ENCODE peak calls at places on chromosomes 1 and 21, in six cellular contexts. I is CD8-positive, alpha-beta T cell; W is colonic mucosa; R is HCT116; G is ovary; X is PC-3. O is an unnamed sample.

GRCh38 chr1:28518745-28519341 is 13.0 kb downstream of the RCC1 start:
- DNase-seq in I (no peak), W (peak; percentile 45), R (no peak), G (no peak), X (peak; percentile 48), O (no peak)

GRCh38 chr1:218266356-218266755 is 18.7 kb upstream of the RRP15 start:
- DNase-seq in I (no peak), W (no peak), R (no peak), G (no peak), X (peak; percentile 53), O (peak; percentile 10)

GRCh38 chr1:228393268-228393699 is 13.4 kb downstream of the TRIM11 start:
- DNase-seq in I (no peak), W (no peak), R (no peak), G (no peak), X (peak; percentile 50), O (peak; percentile 80)

GRCh38 chr21:44267655-44268142 is 6.0 kb upstream of the DNMT3L start:
- DNase-seq in I (no peak), W (no peak), R (no peak), G (no peak), X (peak; percentile 6), O (no peak)

GRCh38 chr1:228837817-228838716 is 102.8 kb downstream of the RHOU start:
- DNase-seq in I (no peak), W (peak; percentile 81), R (peak; percentile 81), G (peak; percentile 77), X (peak; percentile 99), O (peak; percentile 49)

GRCh38 chr1:150415800-150416199 is 51.9 kb downstream of the RPRD2 start:
- DNase-seq in I (no peak), W (no peak), R (no peak), G (no peak), X (no peak), O (no peak)

GRCh38 chr1:182646739-182647138 is 37.6 kb downstream of the RGS8 start:
- DNase-seq in I (no peak), W (no peak), R (no peak), G (no peak), X (no peak), O (no peak)

GRCh38 chr1:207078578-207079132 is 10.0 kb upstream of the C4BPB start:
- DNase-seq in I (no peak), W (no peak), R (no peak), G (no peak), X (no peak), O (no peak)

GRCh38 chr1:24742090-24742938 is 2.9 kb upstream of the CLIC4 start:
- DNase-seq in I (no peak), W (peak; percentile 76), R (no peak), G (no peak), X (no peak), O (peak; percentile 54)

GRCh38 chr1:87115317-87115885 is 201.0 kb downstream of the HS2ST1 start:
- DNase-seq in I (no peak), W (no peak), R (no peak), G (no peak), X (peak; percentile 85), O (peak; percentile 93)

GRCh38 chr1:215005078-215005477 is 77.5 kb upstream of the KCNK2 start:
- DNase-seq in I (no peak), W (no peak), R (no peak), G (no peak), X (no peak), O (peak; percentile 75)

GRCh38 chr1:98884864-98885263 is 119.8 kb downstream of the PLPPR5 start:
- DNase-seq in I (no peak), W (no peak), R (no peak), G (no peak), X (peak; percentile 54), O (no peak)
- TF ChIP-seq CTCF in I (no peak), W (no peak), R (no peak), G (no peak), X (peak; percentile 60), O (peak; percentile 11)

GRCh38 chr1:109896681-109897080 is 14.0 kb upstream of the CSF1 start:
- DNase-seq in I (no peak), W (no peak), R (no peak), G (no peak), X (no peak), O (no peak)

GRCh38 chr1:109898842-109899241 is 11.8 kb upstream of the CSF1 start:
- DNase-seq in I (no peak), W (no peak), R (no peak), G (no peak), X (no peak), O (no peak)

GRCh38 chr1:109897244-109897955 is 13.2 kb upstream of the CSF1 start:
- DNase-seq in I (no peak), W (no peak), R (no peak), G (no peak), X (peak; percentile 26), O (no peak)

GRCh38 chr1:109894823-109895719 is 15.6 kb upstream of the CSF1 start:
- DNase-seq in I (no peak), W (no peak), R (no peak), G (no peak), X (no peak), O (no peak)

DNA sequence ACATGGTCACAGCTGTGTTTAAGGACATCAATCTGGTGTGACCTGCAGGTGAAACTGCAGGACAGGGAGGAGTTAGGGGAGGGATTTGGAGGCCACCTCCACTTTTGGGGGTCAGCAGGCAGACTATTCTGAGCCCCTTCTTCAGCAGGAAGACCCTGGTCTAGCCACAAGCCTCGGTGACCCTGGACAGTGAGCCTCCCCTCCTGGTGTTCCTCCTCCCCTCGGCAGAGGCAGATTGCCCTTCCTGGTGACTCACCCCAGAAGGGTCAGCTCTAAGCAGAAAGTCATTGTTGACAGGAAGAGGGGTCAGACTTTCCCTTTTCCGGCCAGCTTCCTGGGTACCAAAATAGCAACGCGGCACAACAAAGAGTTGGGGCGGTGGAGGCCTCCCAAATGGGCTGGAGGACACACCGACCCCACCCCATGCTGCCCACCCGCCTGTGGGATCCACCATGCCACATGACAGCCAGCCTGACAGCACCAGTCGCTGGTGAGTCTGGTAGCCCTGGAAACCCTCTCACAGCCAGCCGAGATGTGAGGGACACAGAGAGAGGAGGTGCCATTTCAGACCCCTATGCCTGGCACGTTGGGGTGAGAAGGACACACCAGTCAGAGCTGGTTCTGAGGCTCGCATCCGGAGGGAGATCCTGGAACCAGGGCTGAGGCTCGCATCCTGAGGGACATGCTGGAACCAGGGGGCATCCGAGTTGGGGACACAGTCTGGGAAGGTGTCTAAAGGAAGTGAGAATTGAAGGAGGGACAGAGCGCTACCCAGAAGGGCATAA is 14.7 kb upstream of the CSF1 start:
- DNase-seq in I (no peak), W (no peak), R (no peak), G (no peak), X (peak; percentile 54), O (no peak)
- H3K4me3 ChIP-seq in I (no peak overlapping the region), W (no peak overlapping the region), R (peak overlapping the region; percentile 20), G (no peak overlapping the region), X (no peak overlapping the region), O (no peak overlapping the region)

DNA sequence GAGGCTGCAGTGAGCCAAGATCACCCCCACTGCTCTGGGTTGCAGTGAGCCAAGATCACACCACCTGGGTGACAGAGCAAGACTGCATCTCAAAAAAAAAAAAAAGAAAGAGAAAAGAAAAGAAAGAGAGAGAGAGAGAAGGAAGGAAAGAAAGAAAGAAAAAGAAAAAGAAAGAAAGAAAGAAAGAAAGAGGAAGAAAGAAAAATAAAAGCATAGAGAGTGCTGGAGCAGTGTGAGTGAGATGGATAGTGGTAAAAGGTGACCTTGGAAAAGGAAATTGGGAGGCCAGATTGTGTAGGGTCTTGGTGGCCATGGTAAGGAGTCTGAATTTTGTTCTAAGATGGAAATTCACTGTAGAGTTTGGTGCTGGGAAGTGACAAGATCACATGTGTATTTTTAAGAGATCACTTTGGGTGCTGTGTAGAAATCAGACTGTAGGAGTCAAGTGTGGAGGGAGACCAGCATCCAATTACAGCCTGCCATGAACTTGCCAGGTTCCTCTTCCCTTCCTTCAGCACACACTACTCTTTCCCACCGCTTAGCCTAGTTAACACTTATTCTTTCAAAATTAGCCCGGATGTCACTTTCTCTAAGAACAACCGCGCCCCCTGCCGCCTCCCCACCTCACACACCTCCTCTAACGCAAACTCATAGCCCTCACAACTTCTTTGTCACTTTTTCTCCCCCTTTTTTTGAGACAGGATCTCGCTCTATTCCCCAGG is 17.9 kb downstream of the MTX1 start:
- DNase-seq in I (peak; percentile 73), W (peak; percentile 84), R (peak; percentile 71), G (peak; percentile 81), X (peak; percentile 71), O (peak; percentile 79)
- TF ChIP-seq CTCF in I (peak; percentile 73), W (peak; percentile 39), R (peak; percentile 49), G (peak; percentile 56), X (peak; percentile 75), O (peak; percentile 64)

DNA sequence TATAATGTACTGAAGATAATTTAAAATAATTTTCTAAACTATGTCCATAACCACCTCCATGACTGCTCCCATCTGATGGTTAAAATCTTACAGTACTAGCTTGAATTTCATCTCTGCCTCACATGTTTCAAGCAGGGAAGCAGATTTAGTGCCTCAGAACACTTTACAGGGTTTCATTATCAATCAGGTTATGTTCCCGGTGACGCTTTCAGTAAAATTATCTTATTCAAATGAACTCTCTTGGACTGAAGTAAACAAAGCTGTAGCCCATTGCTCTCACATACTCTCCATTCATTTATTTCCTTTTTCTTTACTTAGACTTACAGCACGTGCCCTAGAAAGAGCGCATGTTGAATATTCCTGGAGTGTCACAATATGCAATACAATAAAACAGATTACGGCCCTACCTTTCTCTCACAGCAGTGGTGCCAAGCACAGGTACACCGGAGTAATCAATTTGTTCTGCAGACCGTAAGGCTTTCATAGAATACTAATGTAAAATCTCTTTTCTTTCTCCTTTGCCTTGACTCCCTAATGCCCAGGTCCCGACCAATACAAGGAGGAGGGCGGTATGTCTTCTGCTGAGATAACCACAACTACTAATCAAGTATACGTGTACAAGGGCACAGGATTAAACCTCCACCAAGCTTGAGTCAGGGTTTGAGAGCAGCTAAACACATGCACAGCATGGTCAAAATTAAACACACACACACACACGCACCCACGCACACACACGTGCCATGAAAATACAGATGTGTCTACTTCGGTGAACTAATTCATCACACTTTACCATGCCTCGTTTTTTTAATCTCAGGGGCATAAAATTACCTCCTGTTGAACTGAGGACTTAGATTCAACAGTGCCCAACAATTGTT is 62.8 kb downstream of the NRIP1 start:
- DNase-seq in I (no peak), W (no peak), R (no peak), G (no peak), X (no peak), O (no peak)
- H3K4me3 ChIP-seq in I (no peak overlapping the region), W (no peak overlapping the region), R (no peak overlapping the region), G (no peak overlapping the region), X (no peak overlapping the region), O (no peak overlapping the region)

DNA sequence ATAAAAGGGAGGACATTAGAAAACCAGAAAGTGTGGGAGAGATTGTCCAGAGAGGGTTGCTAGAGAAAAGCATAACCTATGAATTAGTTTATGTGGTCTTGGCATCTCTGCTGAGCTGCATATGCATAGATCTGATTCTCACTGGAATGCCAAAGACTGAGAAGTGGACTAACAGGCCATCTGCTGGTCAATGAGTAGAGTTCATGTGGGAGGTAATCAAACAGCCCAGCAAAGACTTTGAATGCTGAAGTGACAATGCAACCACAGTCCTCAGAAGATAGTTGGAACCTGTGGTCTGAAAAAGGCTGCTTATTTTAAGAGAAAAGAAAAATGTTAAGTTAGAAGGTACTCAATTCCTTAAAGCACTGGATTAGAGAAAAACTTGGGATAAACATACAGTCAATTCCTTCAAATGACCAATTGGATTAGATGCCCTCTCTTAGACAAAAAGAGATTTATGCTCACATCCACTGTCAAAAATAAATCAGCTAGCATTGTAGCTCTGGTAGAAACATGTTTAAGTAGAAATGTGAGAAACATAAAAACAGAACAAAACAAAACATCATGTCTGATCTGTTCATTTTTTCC is 382.8 kb downstream of the AMY1C start:
- DNase-seq in I (no peak), W (no peak), R (no peak), G (no peak), X (peak; percentile 54), O (no peak)
- TF ChIP-seq CTCF in I (no peak), W (peak; percentile 38), R (no peak), G (no peak), X (peak; percentile 79), O (no peak)